ENCODE peak calls at places on chromosomes 11 and 22, in four cellular contexts. One of them, this sample, is unnamed.

GRCh38 chr11:134727204-134727603 is 315.2 kb upstream of the B3GAT1 start:
- DNase-seq in endothelial cell: no peak
- DNase-seq in heart left ventricle: no peak
- DNase-seq in amniotic stem cell: no peak
- DNase-seq in this sample: no peak

GRCh38 chr11:1472180-1473005 is 14.2 kb downstream of the MOB2 start:
- DNase-seq in endothelial cell: no peak
- DNase-seq in heart left ventricle: no peak
- DNase-seq in amniotic stem cell: no peak
- DNase-seq in this sample: no peak

GRCh38 chr11:108117746-108118371 is 3.5 kb upstream of the ACAT1 start:
- DNase-seq in heart left ventricle: no peak
- DNase-seq in amniotic stem cell: peak
- DNase-seq in endothelial cell: no peak
- DNase-seq in this sample: no peak

GRCh38 chr11:117887431-117888139 is 11.1 kb upstream of the FXYD6 start:
- DNase-seq in endothelial cell: no peak
- DNase-seq in amniotic stem cell: no peak
- DNase-seq in heart left ventricle: no peak
- DNase-seq in this sample: no peak

GRCh38 chr11:1163321-1163910 is 5.7 kb downstream of the MUC5AC start:
- DNase-seq in heart left ventricle: peak
- DNase-seq in amniotic stem cell: no peak
- DNase-seq in endothelial cell: no peak
- DNase-seq in this sample: no peak

GRCh38 chr11:47886096-47886495 is 37.9 kb upstream of the NUP160 start:
- DNase-seq in amniotic stem cell: no peak
- DNase-seq in endothelial cell: no peak
- DNase-seq in heart left ventricle: no peak
- DNase-seq in this sample: no peak

GRCh38 chr11:6473481-6474422 is at the start of gene TRIM3:
- DNase-seq in heart left ventricle: peak
- DNase-seq in endothelial cell: peak
- DNase-seq in amniotic stem cell: peak
- DNase-seq in this sample: peak

GRCh38 chr22:38413085-38414008 is 41.7 kb downstream of the KCNJ4 start:
- DNase-seq in amniotic stem cell: no peak
- DNase-seq in heart left ventricle: peak
- DNase-seq in endothelial cell: no peak
- DNase-seq in this sample: no peak

GRCh38 chr22:36329217-36330078 is 58.3 kb downstream of the MYH9 start:
- DNase-seq in amniotic stem cell: peak
- DNase-seq in heart left ventricle: peak
- DNase-seq in endothelial cell: peak
- DNase-seq in this sample: peak

GRCh38 chr11:123187670-123188507 is 7.2 kb downstream of the CLMP start:
- DNase-seq in heart left ventricle: no peak
- DNase-seq in amniotic stem cell: no peak
- DNase-seq in endothelial cell: no peak
- DNase-seq in this sample: no peak

GRCh38 chr22:36303874-36304273 is 50.9 kb downstream of the APOL1 start:
- DNase-seq in endothelial cell: no peak
- DNase-seq in amniotic stem cell: no peak
- DNase-seq in heart left ventricle: no peak
- DNase-seq in this sample: no peak

GRCh38 chr11:130840683-130841082 is 75.6 kb downstream of the SNX19 start:
- DNase-seq in amniotic stem cell: no peak
- DNase-seq in heart left ventricle: no peak
- DNase-seq in endothelial cell: no peak
- DNase-seq in this sample: no peak

GRCh38 chr11:117986981-117987495 is 844 bp downstream of the IL10RA start:
- DNase-seq in heart left ventricle: no peak
- DNase-seq in amniotic stem cell: no peak
- DNase-seq in endothelial cell: no peak
- DNase-seq in this sample: peak

GRCh38 chr11:82865841-82866240 is 34.4 kb downstream of the PRCP start:
- DNase-seq in endothelial cell: no peak
- DNase-seq in amniotic stem cell: no peak
- DNase-seq in heart left ventricle: no peak
- DNase-seq in this sample: no peak

GRCh38 chr11:134412508-134413333 is 679 bp upstream of the B3GAT1 start:
- DNase-seq in endothelial cell: peak
- DNase-seq in heart left ventricle: no peak
- DNase-seq in amniotic stem cell: no peak
- DNase-seq in this sample: peak

This sample was measured in stimulated activated CD4-positive, alpha-beta T cell treated with anti-CD3 and anti-CD28 coated beads, Interleukin-2, amount 100 ng/mL, for 24 hours.